ENCODE peak calls at places on chromosomes 2 and 18, in six cellular contexts. O is body of pancreas, E is NCI-H345, J is KG1, A is Daoy, L is H9. D is an unnamed sample.

GRCh38 chr18:24071029-24071428 is 56.5 kb downstream of the TTC39C start:
- DNase-seq in O (no peak), E (peak), J (no peak), A (no peak), L (no peak), D (no peak)

GRCh38 chr2:64524604-64525322 is 635 bp downstream of the AFTPH start:
- DNase-seq in O (peak), E (peak), J (no peak), A (peak), L (peak), D (no peak)

GRCh38 chr2:227388537-227389011 is 825 bp upstream of the SCYGR1 start:
- DNase-seq in O (no peak), E (no peak), J (no peak), A (no peak), L (no peak), D (no peak)

GRCh38 chr2:224638338-224638823 is 53.2 kb upstream of the CUL3 start:
- DNase-seq in O (no peak), E (peak), J (no peak), A (peak), L (no peak), D (peak)

GRCh38 chr2:170815311-170815710 is 1.4 kb upstream of the GAD1 start:
- DNase-seq in O (no peak), E (peak), J (no peak), A (no peak), L (no peak), D (no peak)

GRCh38 chr18:5604778-5605177 is 61.0 kb upstream of the EPB41L3 start:
- DNase-seq in O (no peak), E (no peak), J (no peak), A (no peak), L (no peak), D (no peak)

GRCh38 chr2:206937519-206937918 is 1.8 kb upstream of the CPO start:
- DNase-seq in O (no peak), E (no peak), J (no peak), A (no peak), L (no peak), D (no peak)

GRCh38 chr18:23363865-23364570 is 89.1 kb upstream of the RIOK3 start:
- DNase-seq in O (no peak), E (no peak), J (no peak), A (no peak), L (no peak), D (no peak)

GRCh38 chr2:241443486-241444223 is 64.7 kb downstream of the STK25 start:
- DNase-seq in O (peak), E (no peak), J (peak), A (peak), L (no peak), D (no peak)

GRCh38 chr2:50878256-50878655 is 153.7 kb downstream of the NRXN1 start:
- DNase-seq in O (no peak), E (no peak), J (no peak), A (no peak), L (no peak), D (no peak)

GRCh38 chr2:28338754-28339325 is 53.8 kb upstream of the FOSL2 start:
- DNase-seq in O (no peak), E (no peak), J (no peak), A (no peak), L (no peak), D (no peak)

GRCh38 chr2:215528555-215528954 is 92.7 kb upstream of the FN1 start:
- DNase-seq in O (no peak), E (no peak), J (no peak), A (peak), L (no peak), D (no peak)

GRCh38 chr18:68588169-68588568 is 126.7 kb downstream of the TMX3 start:
- DNase-seq in O (no peak), E (no peak), J (no peak), A (no peak), L (no peak), D (no peak)

GRCh38 chr2:206614825-206615224 is 27.5 kb upstream of the FAM237A start:
- DNase-seq in O (no peak), E (no peak), J (no peak), A (peak), L (no peak), D (no peak)

GRCh38 chr2:17628349-17629261 is 88.1 kb downstream of the VSNL1 start:
- DNase-seq in O (no peak), E (no peak), J (no peak), A (peak), L (no peak), D (no peak)

GRCh38 chr2:8491296-8492048 is 190.4 kb upstream of the ID2 start:
- DNase-seq in O (peak), E (no peak), J (no peak), A (no peak), L (no peak), D (no peak)

GRCh38 chr2:119929537-119929936 is 83.3 kb upstream of the EPB41L5 start:
- DNase-seq in O (no peak), E (no peak), J (peak), A (no peak), L (no peak), D (no peak)

GRCh38 chr2:113977660-113978523 is 88.0 kb downstream of the ACTR3 start:
- DNase-seq in O (peak), E (peak), J (no peak), A (peak), L (no peak), D (no peak)

GRCh38 chr2:173231042-173231441 is 123.6 kb upstream of the CDCA7 start:
- DNase-seq in O (peak), E (peak), J (no peak), A (no peak), L (no peak), D (peak)

GRCh38 chr2:3886036-3886435 is 182.7 kb downstream of the DCDC2C start:
- DNase-seq in O (no peak), E (no peak), J (no peak), A (no peak), L (no peak), D (no peak)